ENCODE peak calls at places on chromosomes 5 and 9, in seven cellular contexts. T is fibroblast of villous mesenchyme, H is T-helper 1 cell, L is SHP77, A is cardiac fibroblast, I is mucosa of descending colon, Y is heart right ventricle. B is an unnamed sample.

GRCh38 chr9:13614060-13614459 is 334.6 kb upstream of the MPDZ start:
- DNase-seq in A (no peak), T (no peak), L (no peak), H (no peak), Y (no peak), I (no peak), B (no peak)

GRCh38 chr5:147576646-147577535 is 67.0 kb upstream of the DPYSL3 start:
- DNase-seq in Y (peak; percentile 56), H (no peak), I (no peak), A (peak; percentile 57), T (peak; percentile 41), L (peak; percentile 12), B (peak; percentile 53)

GRCh38 chr5:33745101-33745770 is 146.6 kb downstream of the ADAMTS12 start:
- DNase-seq in A (no peak), L (no peak), H (no peak), T (no peak), I (no peak), Y (no peak), B (no peak)

GRCh38 chr9:134205636-134206316 is 41.4 kb upstream of the RNU6ATAC start:
- DNase-seq in H (no peak), A (peak; percentile 95), Y (peak; percentile 77), I (peak; percentile 65), T (peak; percentile 45), L (peak; percentile 79), B (peak; percentile 55)

GRCh38 chr5:6831678-6832077 is 118.4 kb downstream of the TENT4A start:
- DNase-seq in H (no peak), Y (no peak), L (peak; percentile 21), T (no peak), I (no peak), A (no peak), B (no peak)

GRCh38 chr5:22070151-22070550 is 783.0 kb downstream of the CDH12 start:
- DNase-seq in Y (no peak), T (no peak), L (peak; percentile 79), H (no peak), A (no peak), I (no peak), B (no peak)

GRCh38 chr9:106861585-106862114 is 1.3 kb upstream of the ZNF462 start:
- DNase-seq in H (no peak), A (no peak), I (no peak), T (no peak), L (no peak), Y (no peak), B (no peak)

GRCh38 chr5:58074222-58074621 is 385.7 kb downstream of the PLK2 start:
- DNase-seq in L (no peak), H (no peak), A (no peak), T (no peak), Y (no peak), I (no peak), B (no peak)

GRCh38 chr5:102451082-102451481 is 47.7 kb downstream of the SLCO6A1 start:
- DNase-seq in I (peak; percentile 12), A (no peak), T (no peak), L (no peak), Y (no peak), H (no peak), B (no peak)

GRCh38 chr9:130912932-130913598 is 16.5 kb upstream of the QRFP start:
- DNase-seq in T (peak; percentile 24), I (no peak), L (peak; percentile 27), Y (no peak), H (no peak), A (peak; percentile 59), B (no peak)

GRCh38 chr9:114465906-114466900 is 39.1 kb downstream of the WHRN start:
- DNase-seq in I (no peak), T (no peak), Y (no peak), A (no peak), H (no peak), L (no peak), B (no peak)

GRCh38 chr5:143562935-143563334 is 159.4 kb upstream of the NR3C1 start:
- DNase-seq in H (no peak), I (no peak), T (no peak), Y (peak; percentile 57), A (peak; percentile 93), L (peak; percentile 94), B (no peak)

GRCh38 chr5:180494510-180495181 is 467 bp downstream of the CNOT6 start:
- DNase-seq in A (peak; percentile 30), I (peak; percentile 69), T (peak; percentile 28), H (peak; percentile 28), Y (peak; percentile 28), L (peak; percentile 10), B (peak; percentile 38)

GRCh38 chr5:131773805-131774204 is 23.0 kb downstream of the FNIP1 start:
- DNase-seq in H (no peak), T (no peak), I (no peak), L (no peak), A (no peak), Y (no peak), B (no peak)

GRCh38 chr9:133914483-133915342 is 77.4 kb downstream of the VAV2 start:
- DNase-seq in H (no peak), I (no peak), Y (peak; percentile 27), L (no peak), A (no peak), T (no peak), B (no peak)

GRCh38 chr5:123610665-123611406 is 98.9 kb downstream of the CSNK1G3 start:
- DNase-seq in L (peak; percentile 4), Y (peak; percentile 29), H (peak; percentile 26), A (peak; percentile 84), I (no peak), T (peak; percentile 78), B (no peak)

GRCh38 chr9:137462396-137463193 is 3.5 kb upstream of the NSMF start:
- DNase-seq in T (no peak), I (no peak), L (no peak), Y (no peak), A (no peak), H (no peak), B (no peak)

GRCh38 chr5:1824903-1825841 is 24.0 kb downstream of the NDUFS6 start:
- DNase-seq in H (no peak), Y (no peak), A (no peak), L (no peak), T (no peak), I (no peak), B (no peak)

GRCh38 chr5:172503925-172504730 is 49.8 kb upstream of the SH3PXD2B start:
- DNase-seq in T (no peak), A (peak; percentile 60), Y (peak; percentile 74), H (no peak), L (no peak), I (peak; percentile 71), B (peak; percentile 73)

GRCh38 chr5:79702606-79703380 is 13.2 kb downstream of the CMYA5 start:
- DNase-seq in H (peak; percentile 18), T (peak; percentile 47), A (peak; percentile 48), L (peak; percentile 6), Y (no peak), I (no peak), B (no peak)

GRCh38 chr5:164013077-164013670 is 507.8 kb downstream of the MAT2B start:
- DNase-seq in H (peak; percentile 2), I (no peak), L (peak; percentile 41), A (peak; percentile 88), Y (peak; percentile 44), T (peak; percentile 76), B (peak; percentile 57)

GRCh38 chr5:107542428-107542827 is 128.3 kb downstream of the EFNA5 start:
- DNase-seq in Y (peak; percentile 40), A (peak; percentile 96), L (peak; percentile 87), H (no peak), T (peak; percentile 89), I (peak; percentile 53), B (peak; percentile 44)

GRCh38 chr9:16884952-16885513 is 14.6 kb upstream of the BNC2 start:
- DNase-seq in Y (peak; percentile 11), I (no peak), L (peak; percentile 77), A (peak; percentile 57), H (no peak), T (peak; percentile 98), B (peak; percentile 23)

GRCh38 chr9:69186841-69187611 is 12.9 kb downstream of the TJP2 start:
- DNase-seq in A (peak; percentile 85), L (no peak), I (no peak), Y (no peak), T (peak; percentile 79), H (no peak), B (no peak)

GRCh38 chr5:137320056-137321045 is 178.8 kb downstream of the SPOCK1 start:
- DNase-seq in T (peak; percentile 57), L (peak; percentile 8), A (peak; percentile 78), H (no peak), Y (peak; percentile 26), I (no peak), B (no peak)

GRCh38 chr9:110748251-110748893 is 79.8 kb downstream of the MUSK start:
- DNase-seq in T (no peak), L (no peak), I (no peak), Y (no peak), A (no peak), H (no peak), B (no peak)

GRCh38 chr9:108885643-108886348 is 23.7 kb downstream of the ACTL7A start:
- DNase-seq in L (peak; percentile 74), H (no peak), Y (peak; percentile 20), T (peak; percentile 71), A (peak; percentile 89), I (no peak), B (peak; percentile 28)

GRCh38 chr5:59222687-59223511 is 640.0 kb downstream of the RAB3C start:
- DNase-seq in L (no peak), A (no peak), Y (peak; percentile 17), I (no peak), H (no peak), T (no peak), B (peak; percentile 20)

GRCh38 chr5:76809141-76809540 is 9.7 kb upstream of the F2RL1 start:
- DNase-seq in Y (no peak), A (no peak), T (no peak), L (no peak), I (no peak), H (no peak), B (no peak)

GRCh38 chr5:15835514-15835913 is 335.5 kb downstream of the FBXL7 start:
- DNase-seq in H (no peak), A (no peak), Y (no peak), I (no peak), L (no peak), T (no peak), B (no peak)

GRCh38 chr9:99244300-99245260 is 22.5 kb downstream of the SEC61B start:
- DNase-seq in A (no peak), I (no peak), L (no peak), H (no peak), T (no peak), Y (no peak), B (no peak)

GRCh38 chr9:121122450-121123032 is 47.8 kb downstream of the CNTRL start:
- DNase-seq in H (no peak), L (no peak), A (no peak), I (no peak), T (no peak), Y (no peak), B (no peak)

GRCh38 chr9:136400038-136400834 is at the start of gene SNAPC4:
- DNase-seq in L (peak; percentile 78), H (peak; percentile 77), Y (peak; percentile 77), A (peak; percentile 89), T (peak; percentile 79), I (peak; percentile 92), B (peak; percentile 89)

GRCh38 chr9:94870793-94871558 is 144.5 kb downstream of the AOPEP start:
- DNase-seq in I (no peak), T (peak; percentile 90), A (peak; percentile 60), Y (peak; percentile 76), L (no peak), H (peak; percentile 41), B (no peak)

GRCh38 chr9:1871486-1872181 is 143.5 kb upstream of the SMARCA2 start:
- DNase-seq in Y (no peak), L (no peak), T (no peak), I (no peak), A (no peak), H (no peak), B (no peak)

B was measured in transverse colon.